ENCODE peak calls at places on chromosomes 12 and 14, in five cellular contexts. One of them, this sample, is unnamed.

GRCh38 chr12:50739611-50740010 is 24.3 kb upstream of the ATF1 start:
- DNase-seq in fibroblast of lung: no peak
- DNase-seq in mesendoderm: no peak
- DNase-seq in skeletal muscle cell: no peak
- DNase-seq in mammary epithelial cell: peak
- DNase-seq in this sample: no peak

GRCh38 chr12:121536058-121536928 is 44.5 kb downstream of the KDM2B start:
- DNase-seq in fibroblast of lung: peak
- DNase-seq in mesendoderm: peak
- DNase-seq in skeletal muscle cell: peak
- DNase-seq in mammary epithelial cell: no peak
- DNase-seq in this sample: peak

GRCh38 chr12:4720637-4720995 is 416 bp downstream of the GALNT8 start:
- DNase-seq in fibroblast of lung: no peak
- DNase-seq in mesendoderm: peak
- DNase-seq in skeletal muscle cell: no peak
- DNase-seq in mammary epithelial cell: no peak
- DNase-seq in this sample: no peak

GRCh38 chr14:64979336-64980074 is 7.2 kb upstream of the FNTB start:
- DNase-seq in fibroblast of lung: peak
- DNase-seq in mesendoderm: peak
- DNase-seq in skeletal muscle cell: no peak
- DNase-seq in mammary epithelial cell: no peak
- DNase-seq in this sample: no peak

GRCh38 chr12:89117448-89118034 is 234.8 kb downstream of the DUSP6 start:
- DNase-seq in fibroblast of lung: no peak
- DNase-seq in mesendoderm: peak
- DNase-seq in skeletal muscle cell: no peak
- DNase-seq in mammary epithelial cell: peak
- DNase-seq in this sample: no peak

GRCh38 chr12:106758349-106758951 is 16.0 kb upstream of the RIC8B start:
- DNase-seq in fibroblast of lung: no peak
- DNase-seq in mesendoderm: no peak
- DNase-seq in skeletal muscle cell: no peak
- DNase-seq in mammary epithelial cell: no peak
- DNase-seq in this sample: no peak

GRCh38 chr14:28756896-28757570 is 9.6 kb upstream of the FOXG1 start:
- DNase-seq in fibroblast of lung: peak
- DNase-seq in mesendoderm: peak
- DNase-seq in skeletal muscle cell: no peak
- DNase-seq in mammary epithelial cell: peak
- DNase-seq in this sample: no peak

GRCh38 chr14:105146181-105146975 is 22.2 kb downstream of the JAG2 start:
- DNase-seq in fibroblast of lung: no peak
- DNase-seq in mesendoderm: no peak
- DNase-seq in skeletal muscle cell: no peak
- DNase-seq in mammary epithelial cell: no peak
- DNase-seq in this sample: no peak

GRCh38 chr12:79690156-79690605 is 583 bp downstream of the PAWR start:
- DNase-seq in fibroblast of lung: no peak
- DNase-seq in mesendoderm: no peak
- DNase-seq in skeletal muscle cell: no peak
- DNase-seq in mammary epithelial cell: no peak
- DNase-seq in this sample: no peak

GRCh38 chr12:48009471-48009870 is 5.2 kb upstream of the COL2A1 start:
- DNase-seq in fibroblast of lung: no peak
- DNase-seq in mesendoderm: no peak
- DNase-seq in skeletal muscle cell: no peak
- DNase-seq in mammary epithelial cell: no peak
- DNase-seq in this sample: no peak

GRCh38 chr12:12939888-12940287 is 12.1 kb downstream of the GPRC5D start:
- DNase-seq in fibroblast of lung: no peak
- DNase-seq in mesendoderm: no peak
- DNase-seq in skeletal muscle cell: no peak
- DNase-seq in mammary epithelial cell: no peak
- DNase-seq in this sample: no peak

GRCh38 chr14:89012272-89013097 is 188.0 kb downstream of the TTC8 start:
- DNase-seq in fibroblast of lung: no peak
- DNase-seq in mesendoderm: peak
- DNase-seq in skeletal muscle cell: no peak
- DNase-seq in mammary epithelial cell: no peak
- DNase-seq in this sample: no peak

GRCh38 chr12:128783129-128783574 is 40.6 kb downstream of the SLC15A4 start:
- DNase-seq in fibroblast of lung: no peak
- DNase-seq in mesendoderm: no peak
- DNase-seq in skeletal muscle cell: no peak
- DNase-seq in mammary epithelial cell: no peak
- DNase-seq in this sample: no peak

GRCh38 chr14:104086661-104087461 is 1.4 kb downstream of the ASPG start:
- DNase-seq in fibroblast of lung: no peak
- DNase-seq in mesendoderm: no peak
- DNase-seq in skeletal muscle cell: no peak
- DNase-seq in mammary epithelial cell: no peak
- DNase-seq in this sample: no peak

GRCh38 chr12:13362260-13362841 is 165.8 kb downstream of the EMP1 start:
- DNase-seq in fibroblast of lung: peak
- DNase-seq in mesendoderm: peak
- DNase-seq in skeletal muscle cell: no peak
- DNase-seq in mammary epithelial cell: peak
- DNase-seq in this sample: no peak

GRCh38 chr12:116303929-116304328 is 26.4 kb upstream of the MED13L start:
- DNase-seq in fibroblast of lung: peak
- DNase-seq in mesendoderm: no peak
- DNase-seq in skeletal muscle cell: no peak
- DNase-seq in mammary epithelial cell: no peak
- DNase-seq in this sample: no peak

GRCh38 chr14:50123062-50123461 is 6.7 kb upstream of the VCPKMT start:
- DNase-seq in fibroblast of lung: no peak
- DNase-seq in mesendoderm: no peak
- DNase-seq in skeletal muscle cell: no peak
- DNase-seq in mammary epithelial cell: no peak
- DNase-seq in this sample: no peak

GRCh38 chr12:90199008-90199407 is 490.4 kb upstream of the ATP2B1 start:
- DNase-seq in fibroblast of lung: peak
- DNase-seq in mesendoderm: no peak
- DNase-seq in skeletal muscle cell: no peak
- DNase-seq in mammary epithelial cell: no peak
- DNase-seq in this sample: peak

GRCh38 chr12:104290855-104291254 is 12.7 kb upstream of the EID3 start:
- DNase-seq in fibroblast of lung: no peak
- DNase-seq in mesendoderm: no peak
- DNase-seq in skeletal muscle cell: no peak
- DNase-seq in mammary epithelial cell: no peak
- DNase-seq in this sample: no peak

GRCh38 chr12:56724660-56724988 is 475 bp downstream of the NACA start:
- DNase-seq in fibroblast of lung: no peak
- DNase-seq in mesendoderm: no peak
- DNase-seq in skeletal muscle cell: no peak
- DNase-seq in mammary epithelial cell: no peak
- DNase-seq in this sample: no peak

GRCh38 chr14:73833530-73834257 is 17.9 kb upstream of the PTGR2 start:
- DNase-seq in fibroblast of lung: peak
- DNase-seq in mesendoderm: peak
- DNase-seq in skeletal muscle cell: peak
- DNase-seq in mammary epithelial cell: no peak
- DNase-seq in this sample: no peak

GRCh38 chr14:80390911-80391310 is 179.6 kb upstream of the DIO2 start:
- DNase-seq in fibroblast of lung: no peak
- DNase-seq in mesendoderm: peak
- DNase-seq in skeletal muscle cell: peak
- DNase-seq in mammary epithelial cell: peak
- DNase-seq in this sample: no peak

GRCh38 chr12:86945685-86946196 is 689.5 kb upstream of the MGAT4C start:
- DNase-seq in fibroblast of lung: no peak
- DNase-seq in mesendoderm: peak
- DNase-seq in skeletal muscle cell: no peak
- DNase-seq in mammary epithelial cell: no peak
- DNase-seq in this sample: no peak

GRCh38 chr12:116916714-116917114 is 6.0 kb downstream of the FBXW8 start:
- DNase-seq in fibroblast of lung: peak
- DNase-seq in mesendoderm: peak
- DNase-seq in skeletal muscle cell: no peak
- DNase-seq in mammary epithelial cell: peak
- DNase-seq in this sample: no peak

GRCh38 chr12:132400011-132400641 is 70.7 kb upstream of the GALNT9 start:
- DNase-seq in fibroblast of lung: no peak
- DNase-seq in mesendoderm: no peak
- DNase-seq in skeletal muscle cell: no peak
- DNase-seq in mammary epithelial cell: no peak
- DNase-seq in this sample: no peak